ENCODE peak calls at places on chromosome 1, in nine cellular contexts. M is CD8-positive, alpha-beta T cell; Y is astrocyte of the spinal cord; A is fibroblast of mammary gland; S is NCI-H460; L is dermis blood vessel endothelial cell; E is cardiac muscle cell; F is kidney glomerular epithelial cell; C is amniotic stem cell. V is an unnamed sample.

GRCh38 chr1:21229246-21230000 is 52.7 kb upstream of the EIF4G3 start:
- DNase-seq in M (no peak), Y (peak), A (peak), S (no peak), L (no peak), E (peak), F (no peak), C (peak), V (no peak)

GRCh38 chr1:180945551-180945950 is 32.9 kb downstream of the KIAA1614 start:
- DNase-seq in M (no peak), Y (no peak), A (no peak), S (no peak), L (no peak), E (no peak), F (no peak), C (no peak), V (no peak)

GRCh38 chr1:61082336-61083013 is at the start of gene NFIA:
- DNase-seq in M (no peak), Y (peak), A (peak), S (peak), L (peak), E (peak), F (peak), C (no peak), V (peak)

GRCh38 chr1:67683306-67683705 is 1.7 kb upstream of the GADD45A start:
- DNase-seq in M (no peak), Y (peak), A (peak), S (no peak), L (peak), E (peak), F (peak), C (no peak), V (peak)

GRCh38 chr1:214777364-214777763 is 174.4 kb downstream of the CENPF start:
- DNase-seq in M (no peak), Y (no peak), A (no peak), S (no peak), L (no peak), E (no peak), F (no peak), C (no peak), V (no peak)

GRCh38 chr1:161180643-161181042 is 3.3 kb upstream of the B4GALT3 start:
- DNase-seq in M (no peak), Y (no peak), A (peak), S (no peak), L (peak), E (no peak), F (no peak), C (no peak), V (no peak)

GRCh38 chr1:11654571-11655262 is at the start of gene FBXO44:
- DNase-seq in M (peak), Y (no peak), A (no peak), S (peak), L (peak), E (peak), F (peak), C (no peak), V (peak)

GRCh38 chr1:76942549-76942948 is 75.3 kb downstream of the ST6GALNAC5 start:
- DNase-seq in M (no peak), Y (no peak), A (peak), S (no peak), L (no peak), E (peak), F (no peak), C (no peak), V (no peak)

GRCh38 chr1:186152227-186152944 is 222.7 kb downstream of the TPR start:
- DNase-seq in M (no peak), Y (peak), A (peak), S (peak), L (no peak), E (peak), F (no peak), C (peak), V (peak)

GRCh38 chr1:20358761-20359263 is 68.1 kb downstream of the VWA5B1 start:
- DNase-seq in M (no peak), Y (peak), A (peak), S (no peak), L (no peak), E (peak), F (no peak), C (no peak), V (no peak)